ENCODE peak calls at places on chromosomes 11 and 22, in five cellular contexts. A is mesendoderm, P is SK-N-SH, S is mammary epithelial cell, C is A549. W is an unnamed sample.

GRCh38 chr11:115674176-115674575 is 170.0 kb upstream of the CADM1 start:
- DNase-seq in A (peak; percentile 72), P (no peak), S (no peak), C (no peak), W (peak; percentile 35)

GRCh38 chr22:22348127-22348814 is 103.7 kb downstream of the VPREB1 start:
- DNase-seq in A (peak; percentile 64), P (no peak), S (no peak), C (no peak), W (peak; percentile 7)

GRCh38 chr11:83011333-83012167 is 60.1 kb downstream of the RAB30 start:
- DNase-seq in A (no peak), P (no peak), S (no peak), C (no peak), W (no peak)

GRCh38 chr11:121123670-121124069 is 22.6 kb downstream of the TECTA start:
- DNase-seq in A (no peak), P (no peak), S (no peak), C (no peak), W (no peak)

GRCh38 chr22:46079861-46080821 is 70.2 kb upstream of the PPARA start:
- DNase-seq in A (no peak), P (peak; percentile 85), S (peak; percentile 95), C (no peak), W (peak; percentile 96)

GRCh38 chr11:47552086-47552580 is 799 bp downstream of the CELF1 start:
- DNase-seq in A (peak; percentile 85), P (peak; percentile 52), S (peak; percentile 51), C (no peak), W (peak; percentile 72)

GRCh38 chr11:122874991-122875390 is 7.6 kb upstream of the JHY start:
- DNase-seq in A (no peak), P (no peak), S (no peak), C (no peak), W (peak; percentile 10)

GRCh38 chr11:87722756-87723599 is 452.3 kb downstream of the RAB38 start:
- DNase-seq in A (peak; percentile 68), P (peak; percentile 5), S (peak; percentile 7), C (no peak), W (peak; percentile 60)

GRCh38 chr22:43303751-43304150 is 39.4 kb downstream of the SCUBE1 start:
- DNase-seq in A (no peak), P (no peak), S (no peak), C (no peak), W (no peak)

GRCh38 chr11:114219559-114220349 is 76.4 kb upstream of the NNMT start:
- DNase-seq in A (peak; percentile 91), P (no peak), S (no peak), C (no peak), W (peak; percentile 49)

GRCh38 chr11:129382583-129382982 is 6.9 kb downstream of the BARX2 start:
- DNase-seq in A (no peak), P (no peak), S (no peak), C (no peak), W (no peak)

GRCh38 chr22:45424241-45424731 is 10.8 kb downstream of the RIBC2 start:
- DNase-seq in A (no peak), P (no peak), S (no peak), C (no peak), W (no peak)

GRCh38 chr11:60334005-60334620 is 7.1 kb downstream of the MS4A6E start:
- DNase-seq in A (peak; percentile 89), P (peak; percentile 47), S (peak; percentile 58), C (peak; percentile 35), W (peak; percentile 55)

GRCh38 chr11:46692450-46692849 is 8.0 kb downstream of the ARHGAP1 start:
- DNase-seq in A (no peak), P (no peak), S (no peak), C (no peak), W (no peak)

GRCh38 chr11:75135021-75135650 is 15.8 kb upstream of the SLCO2B1 start:
- DNase-seq in A (no peak), P (no peak), S (no peak), C (no peak), W (no peak)

GRCh38 chr11:11390068-11390775 is 37.2 kb upstream of the CSNK2A3 start:
- DNase-seq in A (peak; percentile 18), P (no peak), S (no peak), C (no peak), W (no peak)

GRCh38 chr11:96278039-96278897 is 64.7 kb downstream of the MAML2 start:
- DNase-seq in A (no peak), P (no peak), S (peak; percentile 66), C (no peak), W (peak; percentile 63)

GRCh38 chr11:103619480-103619879 is 417.0 kb upstream of the DDI1 start:
- DNase-seq in A (no peak), P (no peak), S (peak; percentile 18), C (no peak), W (no peak)

GRCh38 chr11:6319879-6320410 is 356 bp downstream of the CAVIN3 start:
- DNase-seq in A (peak; percentile 96), P (peak; percentile 35), S (peak; percentile 94), C (peak; percentile 83), W (peak; percentile 99)

GRCh38 chr22:39239561-39240423 is 5.0 kb downstream of the PDGFB start:
- DNase-seq in A (no peak), P (no peak), S (peak; percentile 81), C (no peak), W (no peak)

GRCh38 chr22:36288571-36289405 is 35.9 kb downstream of the APOL1 start:
- DNase-seq in A (no peak), P (no peak), S (no peak), C (no peak), W (no peak)

GRCh38 chr11:325796-326591 is 5.3 kb upstream of the IFITM3 start:
- DNase-seq in A (no peak), P (no peak), S (no peak), C (no peak), W (no peak)

GRCh38 chr11:46330887-46331652 is 16.2 kb upstream of the DGKZ start:
- DNase-seq in A (no peak), P (no peak), S (no peak), C (no peak), W (no peak)

GRCh38 chr11:126332221-126332711 is 23.2 kb upstream of the ST3GAL4 start:
- DNase-seq in A (no peak), P (peak; percentile 57), S (peak; percentile 82), C (no peak), W (peak; percentile 96)

GRCh38 chr11:63918576-63919171 is 1.7 kb upstream of the RCOR2 start:
- DNase-seq in A (peak; percentile 92), P (peak; percentile 56), S (no peak), C (no peak), W (peak; percentile 45)

GRCh38 chr11:117618956-117619355 is 178.1 kb downstream of the DSCAML1 start:
- DNase-seq in A (peak; percentile 83), P (peak; percentile 69), S (no peak), C (no peak), W (no peak)

GRCh38 chr22:45722006-45722405 is 50.4 kb downstream of the ATXN10 start:
- DNase-seq in A (no peak), P (no peak), S (no peak), C (no peak), W (no peak)

GRCh38 chr11:14942735-14943134 is 29.4 kb downstream of the CALCA start:
- DNase-seq in A (no peak), P (no peak), S (no peak), C (no peak), W (no peak)

DNA sequence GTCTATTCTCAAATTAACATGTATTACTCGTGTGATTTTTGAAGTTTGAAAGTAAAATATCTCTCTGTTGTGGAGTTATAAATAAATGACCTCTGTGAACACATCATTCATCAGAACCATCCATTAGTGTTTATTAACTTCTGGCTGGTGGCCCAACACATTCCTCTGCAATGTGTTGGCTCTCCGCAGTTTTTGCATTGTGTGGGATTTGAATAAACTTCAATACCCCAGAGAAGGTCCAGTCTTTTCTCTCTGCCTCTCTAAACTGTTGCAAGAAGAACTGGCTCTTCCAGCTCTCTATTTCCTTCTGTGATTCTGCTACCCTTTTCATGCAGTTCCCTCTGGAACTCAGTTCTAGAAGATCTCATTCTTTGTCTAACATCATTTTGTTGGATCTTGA is 125.0 kb upstream of the ARHGAP42 start:
- DNase-seq in A (no peak), P (no peak), S (peak; percentile 79), C (no peak), W (peak; percentile 76)
- H3K4me2 ChIP-seq in A (no peak overlapping the region), P (peak overlapping the region; percentile 41), S (peak overlapping the region; percentile 58), C (no peak overlapping the region), W (peak overlapping the region; percentile 74)

DNA sequence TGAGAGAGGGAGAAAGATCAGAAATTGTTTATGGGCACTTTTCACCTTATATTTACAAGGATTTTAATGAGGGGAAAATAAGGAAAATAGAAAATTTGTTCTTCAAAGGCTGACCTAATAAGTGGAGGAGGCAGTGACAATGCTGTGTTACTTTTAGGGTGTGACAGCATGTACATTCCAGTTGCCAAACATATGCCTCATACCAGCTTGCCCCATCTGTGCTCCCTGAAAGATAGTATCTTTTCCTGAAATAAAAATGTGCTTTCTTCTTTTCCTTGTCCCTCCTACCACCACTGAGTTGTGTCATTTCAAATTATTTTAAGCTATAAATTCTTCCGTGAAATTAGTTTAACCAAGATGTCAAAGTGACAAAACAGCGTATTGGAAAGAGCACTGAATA is 1307.4 kb upstream of the TENM4 start:
- DNase-seq in A (no peak), P (no peak), S (peak; percentile 8), C (no peak), W (no peak)
- H3K4me2 ChIP-seq in A (no peak overlapping the region), P (no peak overlapping the region), S (peak overlapping the region; percentile 21), C (no peak overlapping the region), W (no peak overlapping the region)

DNA sequence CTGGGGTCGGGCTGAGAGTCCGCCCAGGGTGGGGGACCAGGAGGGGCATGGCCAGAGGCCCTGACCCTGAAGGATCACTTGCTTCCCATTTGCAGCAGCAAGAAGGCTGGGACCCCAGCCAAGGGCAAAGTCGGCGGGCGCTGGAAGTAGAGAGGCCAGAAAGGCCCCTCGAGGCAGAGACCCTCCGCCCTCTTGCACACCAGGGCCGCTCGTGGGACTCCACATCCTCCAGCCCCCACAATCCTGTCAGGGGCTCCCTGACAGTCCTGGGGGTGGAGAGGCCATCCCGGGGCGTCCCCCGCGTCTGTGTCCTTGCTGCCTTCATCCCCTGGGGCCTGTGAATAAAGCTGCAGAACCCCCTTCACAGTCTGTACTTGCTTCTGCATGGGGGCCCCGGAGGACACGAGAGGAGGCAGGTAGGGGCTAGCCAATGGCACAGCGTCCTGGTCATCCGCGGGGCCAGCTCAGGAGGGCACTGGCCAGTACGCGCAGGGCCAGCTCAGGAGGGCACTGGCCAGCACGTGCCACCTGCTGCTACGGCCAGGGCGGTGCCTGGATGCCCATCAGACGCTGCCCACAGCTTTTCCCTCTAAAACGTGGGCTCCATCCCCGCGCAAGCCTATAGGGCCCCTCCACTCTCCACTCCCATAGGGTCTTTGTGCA is 8.7 kb upstream of the MRPL23 start:
- DNase-seq in A (no peak), P (peak; percentile 42), S (no peak), C (no peak), W (no peak)
- H3K4me2 ChIP-seq in A (no peak overlapping the region), P (no peak overlapping the region), S (no peak overlapping the region), C (no peak overlapping the region), W (no peak overlapping the region)

DNA sequence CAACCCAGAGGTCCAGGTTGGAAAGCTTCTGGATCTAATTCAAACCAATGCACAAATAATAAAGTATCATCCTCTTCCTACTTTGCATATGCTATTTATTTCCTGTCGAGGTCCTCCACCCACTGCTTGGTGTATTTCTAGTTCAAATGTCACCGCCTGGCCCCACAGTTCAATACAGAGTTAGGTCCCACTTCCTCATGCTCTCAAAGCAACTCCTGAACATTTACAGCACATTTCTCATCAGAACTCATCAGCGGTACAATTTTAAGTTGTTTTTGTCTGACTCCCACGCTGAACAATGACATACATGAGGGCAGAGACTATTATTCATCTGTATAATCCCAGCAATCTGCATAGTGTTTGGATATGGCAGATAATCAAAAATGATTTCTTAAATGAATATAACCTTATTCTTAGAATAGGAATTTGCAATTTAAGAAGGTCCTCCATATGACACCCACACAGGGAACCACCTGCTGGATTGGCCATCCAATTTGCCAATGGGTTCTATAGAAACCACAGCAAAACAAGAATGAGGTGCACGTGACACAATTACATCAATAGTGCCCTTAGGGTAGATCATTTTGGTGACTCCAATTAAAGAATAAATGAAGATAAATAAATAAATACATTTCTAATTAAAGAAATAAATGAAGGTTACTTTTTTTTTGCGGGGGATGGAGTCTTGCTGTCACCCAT is 54.3 kb downstream of the SLC25A17 start:
- DNase-seq in A (no peak), P (no peak), S (no peak), C (no peak), W (peak; percentile 52)
- H3K4me2 ChIP-seq in A (no peak overlapping the region), P (no peak overlapping the region), S (no peak overlapping the region), C (no peak overlapping the region), W (no peak overlapping the region)